ENCODE peak calls at places on chromosomes 5 and 9, in six cellular contexts. One of them, this sample, is unnamed. For H3K4me1 and H3K9me3, the result is how much of the 10 kb centered on the place peaks cover.

GRCh38 chr5:73198833-73199592 is 26.0 kb downstream of the TMEM174 start:
- DNase-seq in mucosa of descending colon: no peak
- DNase-seq in H1: peak
- DNase-seq in CD4-positive, alpha-beta memory T cell: no peak
- DNase-seq in lower lobe of right lung: no peak
- DNase-seq in tibial nerve: no peak
- DNase-seq in this sample: no peak

GRCh38 chr5:93512799-93513198 is 68.2 kb downstream of the NR2F1-AS1 start:
- DNase-seq in mucosa of descending colon: no peak
- DNase-seq in CD4-positive, alpha-beta memory T cell: no peak
- DNase-seq in tibial nerve: no peak
- DNase-seq in lower lobe of right lung: no peak
- DNase-seq in H1: no peak
- DNase-seq in this sample: no peak

GRCh38 chr5:10370931-10371330 is 17.4 kb downstream of the MARCHF6 start:
- DNase-seq in CD4-positive, alpha-beta memory T cell: no peak
- DNase-seq in lower lobe of right lung: no peak
- DNase-seq in mucosa of descending colon: no peak
- DNase-seq in tibial nerve: no peak
- DNase-seq in H1: no peak
- DNase-seq in this sample: no peak

GRCh38 chr5:135057233-135057632 is 23.2 kb upstream of the PITX1 start:
- DNase-seq in CD4-positive, alpha-beta memory T cell: no peak
- DNase-seq in mucosa of descending colon: no peak
- DNase-seq in lower lobe of right lung: no peak
- DNase-seq in tibial nerve: no peak
- DNase-seq in H1: no peak
- DNase-seq in this sample: no peak

GRCh38 chr5:123285122-123286011 is 137.8 kb downstream of the CEP120 start:
- DNase-seq in tibial nerve: no peak
- DNase-seq in H1: peak
- DNase-seq in CD4-positive, alpha-beta memory T cell: no peak
- DNase-seq in lower lobe of right lung: no peak
- DNase-seq in mucosa of descending colon: peak
- DNase-seq in this sample: peak

GRCh38 chr9:116208417-116209232 is 55.0 kb downstream of the PAPPA start:
- DNase-seq in H1: no peak
- DNase-seq in tibial nerve: no peak
- DNase-seq in lower lobe of right lung: no peak
- DNase-seq in CD4-positive, alpha-beta memory T cell: no peak
- DNase-seq in mucosa of descending colon: no peak
- DNase-seq in this sample: no peak

GRCh38 chr5:78660401-78660800 is 11.8 kb upstream of the LHFPL2 start:
- DNase-seq in tibial nerve: no peak
- DNase-seq in lower lobe of right lung: no peak
- DNase-seq in H1: no peak
- DNase-seq in CD4-positive, alpha-beta memory T cell: no peak
- DNase-seq in mucosa of descending colon: no peak
- DNase-seq in this sample: no peak

GRCh38 chr5:98880151-98880550 is 48.7 kb downstream of the CHD1 start:
- DNase-seq in lower lobe of right lung: no peak
- DNase-seq in tibial nerve: no peak
- DNase-seq in CD4-positive, alpha-beta memory T cell: no peak
- DNase-seq in mucosa of descending colon: no peak
- DNase-seq in H1: no peak
- DNase-seq in this sample: no peak

GRCh38 chr5:56848206-56848605 is 32.9 kb downstream of the MAP3K1 start:
- DNase-seq in H1: no peak
- DNase-seq in lower lobe of right lung: no peak
- DNase-seq in mucosa of descending colon: no peak
- DNase-seq in tibial nerve: no peak
- DNase-seq in CD4-positive, alpha-beta memory T cell: no peak
- DNase-seq in this sample: no peak

GRCh38 chr9:37408933-37409710 is 13.4 kb upstream of the GRHPR start:
- DNase-seq in CD4-positive, alpha-beta memory T cell: peak
- DNase-seq in H1: no peak
- DNase-seq in lower lobe of right lung: no peak
- DNase-seq in mucosa of descending colon: peak
- DNase-seq in tibial nerve: no peak
- DNase-seq in this sample: no peak

GRCh38 chr9:109793921-109794320 is 13.9 kb downstream of the PALM2AKAP2 start:
- DNase-seq in tibial nerve: no peak
- DNase-seq in CD4-positive, alpha-beta memory T cell: no peak
- DNase-seq in H1: no peak
- DNase-seq in mucosa of descending colon: no peak
- DNase-seq in lower lobe of right lung: no peak
- DNase-seq in this sample: no peak

GRCh38 chr5:66821626-66822429 is 225.6 kb downstream of the MAST4 start:
- DNase-seq in tibial nerve: no peak
- DNase-seq in mucosa of descending colon: no peak
- DNase-seq in CD4-positive, alpha-beta memory T cell: no peak
- DNase-seq in H1: no peak
- DNase-seq in lower lobe of right lung: no peak
- DNase-seq in this sample: no peak

GRCh38 chr5:139645495-139645871 is 2.7 kb upstream of the CXXC5 start:
- DNase-seq in H1: no peak
- DNase-seq in lower lobe of right lung: no peak
- DNase-seq in CD4-positive, alpha-beta memory T cell: no peak
- DNase-seq in mucosa of descending colon: peak
- DNase-seq in tibial nerve: no peak
- DNase-seq in this sample: no peak

GRCh38 chr5:42832060-42832459 is 20.4 kb upstream of the SELENOP start:
- DNase-seq in tibial nerve: no peak
- DNase-seq in lower lobe of right lung: no peak
- DNase-seq in mucosa of descending colon: no peak
- DNase-seq in H1: no peak
- DNase-seq in CD4-positive, alpha-beta memory T cell: no peak
- DNase-seq in this sample: no peak

GRCh38 chr9:105066265-105066865 is 138.4 kb upstream of the ABCA1 start:
- DNase-seq in lower lobe of right lung: no peak
- DNase-seq in CD4-positive, alpha-beta memory T cell: no peak
- DNase-seq in H1: no peak
- DNase-seq in tibial nerve: no peak
- DNase-seq in mucosa of descending colon: no peak
- DNase-seq in this sample: no peak

GRCh38 chr5:92320446-92320845 is 937.3 kb upstream of the ARRDC3 start:
- DNase-seq in H1: no peak
- DNase-seq in lower lobe of right lung: no peak
- DNase-seq in tibial nerve: no peak
- DNase-seq in CD4-positive, alpha-beta memory T cell: no peak
- DNase-seq in mucosa of descending colon: no peak
- DNase-seq in this sample: no peak

GRCh38 chr5:128825826-128826225 is 139.5 kb upstream of the SLC27A6 start:
- DNase-seq in tibial nerve: no peak
- DNase-seq in mucosa of descending colon: no peak
- DNase-seq in H1: no peak
- DNase-seq in CD4-positive, alpha-beta memory T cell: no peak
- DNase-seq in lower lobe of right lung: no peak
- DNase-seq in this sample: no peak

GRCh38 chr9:129750010-129750409 is 2.8 kb downstream of the PTGES start:
- DNase-seq in mucosa of descending colon: no peak
- DNase-seq in tibial nerve: no peak
- DNase-seq in H1: no peak
- DNase-seq in CD4-positive, alpha-beta memory T cell: no peak
- DNase-seq in lower lobe of right lung: no peak
- DNase-seq in this sample: no peak

DNA sequence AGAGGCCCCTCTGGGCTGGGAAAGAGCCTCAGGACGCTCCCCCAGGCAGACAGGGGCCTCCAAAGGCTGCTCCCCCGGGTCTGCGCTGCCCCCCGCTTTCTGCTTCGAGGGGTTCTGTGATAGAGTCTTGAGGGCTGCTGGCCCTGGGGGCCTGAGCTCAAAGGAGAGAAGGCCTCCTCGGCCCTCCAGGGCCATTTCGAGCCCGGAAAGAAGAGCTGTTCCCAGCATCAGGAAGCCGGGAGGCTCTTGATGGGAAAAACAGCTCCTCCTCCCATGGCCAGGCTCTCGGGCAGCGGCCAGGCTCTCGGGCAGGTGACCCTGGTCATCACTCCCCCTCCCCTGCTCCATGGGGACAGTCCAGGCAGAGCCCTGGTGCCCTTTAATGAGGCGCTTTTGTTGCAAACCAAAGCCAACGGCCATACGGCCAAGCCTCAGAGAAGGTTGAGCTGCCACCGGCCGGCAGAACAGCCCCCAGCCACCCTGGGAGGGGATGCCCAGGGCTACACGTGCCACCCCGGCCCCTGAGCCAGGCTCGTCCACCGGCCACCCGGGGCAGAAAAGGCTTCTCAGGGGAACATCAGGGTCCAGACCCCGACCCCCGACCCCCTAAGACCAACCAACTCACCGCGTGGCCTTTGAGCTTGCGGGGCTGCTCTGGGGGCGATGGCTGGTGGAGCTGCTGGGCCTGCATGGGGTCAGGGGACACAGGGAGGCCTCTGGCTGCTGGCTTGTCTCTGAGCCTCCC is 16.2 kb upstream of the QSOX2 start:
- DNase-seq in CD4-positive, alpha-beta memory T cell: no peak
- DNase-seq in lower lobe of right lung: no peak
- DNase-seq in tibial nerve: no peak
- DNase-seq in mucosa of descending colon: no peak
- DNase-seq in H1: no peak
- DNase-seq in this sample: no peak
- H3K4me1 ChIP-seq in CD4-positive, alpha-beta memory T cell: under half
- H3K4me1 ChIP-seq in lower lobe of right lung: under half
- H3K4me1 ChIP-seq in tibial nerve: under half
- H3K4me1 ChIP-seq in mucosa of descending colon: under half
- H3K4me1 ChIP-seq in H1: under half
- H3K4me1 ChIP-seq in this sample: under half

GRCh38 chr9:91117474-91117891 is 244.2 kb downstream of the AUH start:
- DNase-seq in lower lobe of right lung: peak
- DNase-seq in H1: no peak
- DNase-seq in CD4-positive, alpha-beta memory T cell: no peak
- DNase-seq in tibial nerve: no peak
- DNase-seq in mucosa of descending colon: peak
- DNase-seq in this sample: no peak

GRCh38 chr9:91114450-91114849 is 247.3 kb downstream of the AUH start:
- DNase-seq in CD4-positive, alpha-beta memory T cell: no peak
- DNase-seq in lower lobe of right lung: no peak
- DNase-seq in mucosa of descending colon: no peak
- DNase-seq in H1: no peak
- DNase-seq in tibial nerve: no peak
- DNase-seq in this sample: no peak

GRCh38 chr9:91116711-91117110 is 245.0 kb downstream of the AUH start:
- DNase-seq in lower lobe of right lung: no peak
- DNase-seq in H1: no peak
- DNase-seq in tibial nerve: no peak
- DNase-seq in CD4-positive, alpha-beta memory T cell: no peak
- DNase-seq in mucosa of descending colon: no peak
- DNase-seq in this sample: no peak

GRCh38 chr9:91117959-91118651 is 243.6 kb downstream of the AUH start:
- DNase-seq in mucosa of descending colon: peak
- DNase-seq in H1: peak
- DNase-seq in lower lobe of right lung: peak
- DNase-seq in tibial nerve: peak
- DNase-seq in CD4-positive, alpha-beta memory T cell: no peak
- DNase-seq in this sample: no peak

DNA sequence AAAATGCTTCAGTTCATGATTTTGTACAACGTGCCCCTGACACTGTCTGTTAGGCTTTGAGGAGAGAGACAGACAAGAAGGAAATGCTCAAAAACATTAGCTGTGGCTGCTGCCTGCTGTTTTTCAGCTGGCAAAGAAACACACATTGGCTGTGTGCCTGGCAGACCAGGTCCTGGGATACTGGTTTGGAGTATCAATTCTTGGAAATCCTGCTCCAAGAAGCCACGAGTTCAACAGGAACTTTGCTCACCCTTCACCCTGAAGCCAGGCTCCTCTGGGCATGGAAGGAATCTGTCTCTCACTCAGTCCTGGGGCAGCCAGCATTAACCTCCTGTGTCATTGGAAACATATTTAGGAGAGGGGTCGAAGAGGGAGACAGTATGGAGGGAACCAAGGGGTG is 245.5 kb downstream of the AUH start:
- DNase-seq in tibial nerve: peak
- DNase-seq in H1: no peak
- DNase-seq in CD4-positive, alpha-beta memory T cell: no peak
- DNase-seq in lower lobe of right lung: no peak
- DNase-seq in mucosa of descending colon: no peak
- DNase-seq in this sample: no peak
- H3K9me3 ChIP-seq in tibial nerve: under half
- H3K9me3 ChIP-seq in H1: under half
- H3K9me3 ChIP-seq in CD4-positive, alpha-beta memory T cell: under half
- H3K9me3 ChIP-seq in lower lobe of right lung: under half
- H3K9me3 ChIP-seq in mucosa of descending colon: under half
- H3K9me3 ChIP-seq in this sample: under half

GRCh38 chr5:150144876-150145275 is 10.8 kb downstream of the PDGFRB start:
- DNase-seq in CD4-positive, alpha-beta memory T cell: no peak
- DNase-seq in lower lobe of right lung: no peak
- DNase-seq in mucosa of descending colon: no peak
- DNase-seq in tibial nerve: no peak
- DNase-seq in H1: no peak
- DNase-seq in this sample: no peak
- H3K4me1 ChIP-seq in CD4-positive, alpha-beta memory T cell: under half
- H3K4me1 ChIP-seq in lower lobe of right lung: half or more
- H3K4me1 ChIP-seq in mucosa of descending colon: under half
- H3K4me1 ChIP-seq in tibial nerve: half or more
- H3K4me1 ChIP-seq in H1: under half
- H3K4me1 ChIP-seq in this sample: under half

GRCh38 chr5:3269400-3270169 is 326.0 kb upstream of the IRX1 start:
- DNase-seq in H1: no peak
- DNase-seq in mucosa of descending colon: no peak
- DNase-seq in CD4-positive, alpha-beta memory T cell: no peak
- DNase-seq in lower lobe of right lung: no peak
- DNase-seq in tibial nerve: no peak
- DNase-seq in this sample: no peak
- H3K9me3 ChIP-seq in H1: under half
- H3K9me3 ChIP-seq in mucosa of descending colon: under half
- H3K9me3 ChIP-seq in CD4-positive, alpha-beta memory T cell: under half
- H3K9me3 ChIP-seq in lower lobe of right lung: under half
- H3K9me3 ChIP-seq in tibial nerve: under half
- H3K9me3 ChIP-seq in this sample: under half

GRCh38 chr9:93096131-93096802 is at the start of gene CARD19:
- DNase-seq in CD4-positive, alpha-beta memory T cell: no peak
- DNase-seq in lower lobe of right lung: peak
- DNase-seq in mucosa of descending colon: peak
- DNase-seq in H1: peak
- DNase-seq in tibial nerve: peak
- DNase-seq in this sample: peak
- H3K4me1 ChIP-seq in CD4-positive, alpha-beta memory T cell: half or more
- H3K4me1 ChIP-seq in lower lobe of right lung: half or more
- H3K4me1 ChIP-seq in mucosa of descending colon: under half
- H3K4me1 ChIP-seq in H1: under half
- H3K4me1 ChIP-seq in tibial nerve: half or more
- H3K4me1 ChIP-seq in this sample: under half

This sample was measured in BE2C.